ENCODE peak calls at places on chromosome 1, in nine cellular contexts. N is upper lobe of right lung, D is brain microvascular endothelial cell, S is astrocyte of the spinal cord, E is fibroblast of mammary gland, A is left ventricle myocardium inferior, P is sigmoid colon, R is pancreas, U is ovary. L is an unnamed sample.

GRCh38 chr1:232880354-232880753 is 70.1 kb upstream of the NTPCR start:
- DNase-seq in N (no peak), D (peak; percentile 46), S (peak; percentile 34), E (peak; percentile 33), A (no peak), P (no peak), R (peak; percentile 22), U (no peak), L (peak; percentile 37)

GRCh38 chr1:57741521-57741920 is 317.7 kb upstream of the DAB1 start:
- DNase-seq in N (no peak), D (no peak), S (no peak), E (no peak), A (no peak), P (no peak), R (no peak), U (no peak), L (no peak)

GRCh38 chr1:8239039-8239305 is 78.9 kb upstream of the SLC45A1 start:
- DNase-seq in N (peak; percentile 73), D (peak; percentile 46), S (peak; percentile 48), E (peak; percentile 75), A (peak; percentile 20), P (peak; percentile 82), R (peak; percentile 43), U (peak; percentile 36), L (no peak)

GRCh38 chr1:167516404-167517388 is 1.6 kb downstream of the CD247 start:
- DNase-seq in N (no peak), D (no peak), S (no peak), E (no peak), A (no peak), P (no peak), R (no peak), U (no peak), L (peak; percentile 58)

GRCh38 chr1:93437976-93438605 is 9.8 kb upstream of the FNBP1L start:
- DNase-seq in N (no peak), D (no peak), S (peak; percentile 66), E (peak; percentile 70), A (no peak), P (no peak), R (no peak), U (no peak), L (no peak)

GRCh38 chr1:85568660-85569059 is 11.9 kb upstream of the CCN1 start:
- DNase-seq in N (no peak), D (no peak), S (no peak), E (no peak), A (no peak), P (no peak), R (no peak), U (no peak), L (no peak)

GRCh38 chr1:231216515-231216914 is 24.5 kb upstream of the GNPAT start:
- DNase-seq in N (no peak), D (no peak), S (no peak), E (no peak), A (no peak), P (no peak), R (no peak), U (no peak), L (no peak)

GRCh38 chr1:24426738-24427468 is 11.3 kb downstream of the NIPAL3 start:
- DNase-seq in N (no peak), D (no peak), S (no peak), E (no peak), A (no peak), P (no peak), R (no peak), U (no peak), L (no peak)

GRCh38 chr1:2003564-2004131 is at the start of gene CFAP74:
- DNase-seq in N (peak; percentile 78), D (peak; percentile 17), S (no peak), E (peak; percentile 27), A (no peak), P (no peak), R (peak; percentile 26), U (no peak), L (peak; percentile 38)

GRCh38 chr1:165717918-165718515 is 19.7 kb upstream of the ALDH9A1 start:
- DNase-seq in N (no peak), D (peak; percentile 65), S (peak; percentile 70), E (peak; percentile 69), A (no peak), P (no peak), R (peak; percentile 49), U (no peak), L (peak; percentile 65)

GRCh38 chr1:201652180-201652579 is 113.3 kb downstream of the NAV1 start:
- DNase-seq in N (no peak), D (no peak), S (no peak), E (no peak), A (no peak), P (no peak), R (no peak), U (no peak), L (no peak)

GRCh38 chr1:201650608-201650933 is 111.6 kb downstream of the NAV1 start:
- DNase-seq in N (no peak), D (no peak), S (no peak), E (no peak), A (no peak), P (no peak), R (no peak), U (no peak), L (no peak)

GRCh38 chr1:201648066-201648910 is 109.4 kb downstream of the NAV1 start:
- DNase-seq in N (peak; percentile 67), D (peak; percentile 58), S (peak; percentile 75), E (peak; percentile 79), A (peak; percentile 66), P (peak; percentile 78), R (peak; percentile 56), U (peak; percentile 64), L (peak; percentile 7)

GRCh38 chr1:201648911-201649775 is 110.2 kb downstream of the NAV1 start:
- DNase-seq in N (no peak), D (no peak), S (peak; percentile 64), E (peak; percentile 59), A (peak; percentile 36), P (peak; percentile 72), R (peak; percentile 53), U (peak; percentile 65), L (no peak)

DNA sequence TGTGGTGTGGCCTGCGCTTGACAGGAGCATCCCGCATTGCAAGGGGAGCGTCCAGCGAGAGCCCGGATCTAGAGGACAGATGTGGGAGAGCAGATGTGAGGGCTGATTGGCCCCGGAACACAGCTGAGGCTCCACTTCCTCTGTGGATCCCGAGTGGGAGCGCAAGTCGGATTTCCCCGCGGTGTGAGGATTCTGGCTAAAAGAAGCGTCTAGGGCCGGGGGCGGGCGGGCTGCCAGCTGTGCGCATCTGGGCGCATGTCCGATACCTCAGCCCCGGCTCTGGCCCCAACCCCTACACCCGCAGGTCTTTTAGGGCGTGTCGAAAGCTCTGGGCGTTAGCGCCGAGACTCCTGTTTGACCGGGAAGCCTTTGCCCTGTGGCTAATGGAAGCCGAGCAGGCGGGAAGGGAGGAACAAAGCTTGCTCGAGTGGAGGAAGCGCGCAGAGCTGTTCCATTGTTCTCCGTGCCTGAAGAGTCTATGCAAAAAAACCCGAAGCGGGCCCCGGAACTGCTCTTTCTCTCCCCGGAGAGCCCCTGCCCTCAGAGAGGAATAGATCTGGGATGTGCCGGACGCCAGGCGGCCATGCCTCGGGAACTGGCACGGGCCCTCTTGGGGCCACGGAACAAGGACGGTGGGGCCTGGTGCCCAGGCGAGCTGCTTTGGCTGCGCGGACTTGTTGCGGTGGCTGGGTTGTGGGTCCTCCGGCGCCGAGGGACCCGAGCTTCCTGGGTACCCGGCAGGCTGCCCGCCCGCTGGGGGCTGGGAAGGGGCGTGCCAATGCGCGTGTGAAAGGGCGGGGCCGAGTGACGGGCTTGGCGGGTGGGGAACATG is 111.1 kb downstream of the NAV1 start:
- DNase-seq in N (peak; percentile 88), D (peak; percentile 65), S (peak; percentile 86), E (peak; percentile 68), A (peak; percentile 88), P (peak; percentile 93), R (peak; percentile 80), U (peak; percentile 89), L (peak; percentile 12)
- TF ChIP-seq CTCF in N (no peak), D (peak; percentile 27), S (no peak), E (no peak), A (no peak), P (no peak), R (no peak), U (no peak), L (no peak)

DNA sequence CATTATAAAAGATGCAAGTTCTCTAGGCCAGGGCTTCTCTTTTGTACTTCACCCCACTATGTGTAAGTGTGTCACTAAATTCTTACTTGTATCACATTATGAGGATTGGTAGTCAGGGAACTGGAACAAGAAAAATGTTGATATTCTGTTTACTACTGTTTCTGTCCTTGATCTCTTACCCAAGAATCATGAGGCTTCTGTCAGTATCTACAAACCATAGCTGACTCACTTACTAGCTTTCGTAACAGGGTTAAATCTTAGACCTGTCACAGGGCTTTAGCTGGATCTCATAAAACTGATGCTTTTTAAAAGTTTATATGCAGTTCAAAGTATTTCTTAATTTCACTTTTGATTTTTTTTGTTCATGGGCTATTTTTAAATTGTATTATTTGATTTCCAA is 681.2 kb downstream of the PLPP3 start:
- DNase-seq in N (no peak), D (peak; percentile 15), S (peak; percentile 20), E (peak; percentile 92), A (no peak), P (no peak), R (no peak), U (no peak), L (no peak)
- TF ChIP-seq CTCF in N (no peak), D (no peak), S (no peak), E (no peak), A (no peak), P (no peak), R (no peak), U (no peak), L (no peak)

GRCh38 chr1:236124965-236125364 is 17.4 kb upstream of the GPR137B start:
- DNase-seq in N (no peak), D (no peak), S (no peak), E (no peak), A (no peak), P (no peak), R (no peak), U (no peak), L (peak; percentile 50)
- TF ChIP-seq CTCF in N (no peak), D (peak; percentile 36), S (peak; percentile 5), E (peak; percentile 4), A (no peak), P (no peak), R (no peak), U (no peak), L (no peak)

GRCh38 chr1:217525773-217526490 is 105.0 kb downstream of the GPATCH2 start:
- DNase-seq in N (no peak), D (no peak), S (peak; percentile 30), E (peak; percentile 35), A (no peak), P (no peak), R (no peak), U (no peak), L (no peak)

GRCh38 chr1:217521317-217521716 is 109.6 kb downstream of the GPATCH2 start:
- DNase-seq in N (no peak), D (no peak), S (no peak), E (no peak), A (no peak), P (no peak), R (no peak), U (no peak), L (no peak)

GRCh38 chr1:217526636-217527035 is 104.3 kb downstream of the GPATCH2 start:
- DNase-seq in N (no peak), D (peak; percentile 2), S (no peak), E (no peak), A (no peak), P (no peak), R (no peak), U (no peak), L (no peak)

GRCh38 chr1:217524787-217525520 is 105.9 kb downstream of the GPATCH2 start:
- DNase-seq in N (no peak), D (peak; percentile 24), S (peak; percentile 29), E (peak; percentile 45), A (no peak), P (no peak), R (no peak), U (no peak), L (no peak)

GRCh38 chr1:217522280-217522679 is 108.6 kb downstream of the GPATCH2 start:
- DNase-seq in N (no peak), D (no peak), S (no peak), E (no peak), A (no peak), P (no peak), R (no peak), U (no peak), L (no peak)
- TF ChIP-seq CTCF in N (no peak), D (no peak), S (no peak), E (no peak), A (peak; percentile 43), P (no peak), R (no peak), U (no peak), L (no peak)

L was measured in activated CD8-positive, alpha-beta T cell treated with anti-CD3 and anti-CD28 coated beads for 36 hours.